ENCODE peak calls at places on chromosomes 11 and 22, in seven cellular contexts. G is H1, N is OCI-LY7, Y is hepatocyte, X is GM23248, A is MM.1S, U is GM23338. F is an unnamed sample.

GRCh38 chr11:65645710-65646109 is 7.8 kb downstream of the SIPA1 start:
- DNase-seq in G (no peak), N (no peak), Y (no peak), X (no peak), A (no peak), U (no peak), F (no peak)

GRCh38 chr11:75592699-75593098 is 30.6 kb downstream of the SERPINH1 start:
- DNase-seq in G (no peak), N (no peak), Y (no peak), X (no peak), A (no peak), U (no peak), F (no peak)

GRCh38 chr22:23804781-23805291 is 18.1 kb downstream of the SMARCB1 start:
- DNase-seq in G (no peak), N (peak; percentile 29), Y (peak; percentile 50), X (no peak), A (no peak), U (no peak), F (no peak)

GRCh38 chr11:124879229-124879998 is 14.2 kb downstream of the ROBO3 start:
- DNase-seq in G (no peak), N (no peak), Y (no peak), X (no peak), A (no peak), U (no peak), F (no peak)

GRCh38 chr11:82992219-82992618 is 79.5 kb downstream of the RAB30 start:
- DNase-seq in G (no peak), N (no peak), Y (no peak), X (no peak), A (no peak), U (no peak), F (no peak)

GRCh38 chr11:48063424-48063978 is 83.1 kb downstream of the PTPRJ start:
- DNase-seq in G (no peak), N (no peak), Y (peak; percentile 59), X (peak; percentile 96), A (no peak), U (no peak), F (peak; percentile 80)

GRCh38 chr11:119694334-119694733 is 34.7 kb downstream of the NECTIN1 start:
- DNase-seq in G (no peak), N (peak; percentile 47), Y (no peak), X (no peak), A (peak; percentile 80), U (no peak), F (no peak)

GRCh38 chr11:124301482-124301881 is 12.3 kb downstream of the OR8D1 start:
- DNase-seq in G (no peak), N (no peak), Y (no peak), X (no peak), A (no peak), U (no peak), F (peak; percentile 50)

GRCh38 chr11:12865871-12866595 is 143.1 kb upstream of the RASSF10 start:
- DNase-seq in G (no peak), N (no peak), Y (no peak), X (no peak), A (no peak), U (no peak), F (no peak)

GRCh38 chr11:132632641-132633124 is 899.6 kb downstream of the OPCML start:
- DNase-seq in G (no peak), N (no peak), Y (peak; percentile 66), X (peak; percentile 98), A (no peak), U (no peak), F (peak; percentile 56)

GRCh38 chr11:72598901-72599300 is 75.3 kb downstream of the PDE2A start:
- DNase-seq in G (peak; percentile 70), N (no peak), Y (peak; percentile 54), X (peak; percentile 42), A (no peak), U (peak; percentile 79), F (peak; percentile 35)

GRCh38 chr11:12922980-12923507 is 86.1 kb upstream of the RASSF10 start:
- DNase-seq in G (no peak), N (no peak), Y (peak; percentile 25), X (no peak), A (no peak), U (no peak), F (no peak)

GRCh38 chr11:87870081-87870480 is 305.2 kb downstream of the RAB38 start:
- DNase-seq in G (no peak), N (no peak), Y (no peak), X (peak; percentile 2), A (no peak), U (no peak), F (no peak)

GRCh38 chr11:5131584-5132335 is 6.4 kb downstream of the OR52A5 start:
- DNase-seq in G (no peak), N (no peak), Y (no peak), X (no peak), A (no peak), U (no peak), F (no peak)

GRCh38 chr11:116072776-116073175 is 568.6 kb upstream of the CADM1 start:
- DNase-seq in G (peak; percentile 64), N (peak; percentile 17), Y (peak; percentile 16), X (no peak), A (no peak), U (peak; percentile 73), F (no peak)

GRCh38 chr11:10390375-10390774 is 64.7 kb upstream of the AMPD3 start:
- DNase-seq in G (peak; percentile 13), N (no peak), Y (no peak), X (peak; percentile 52), A (no peak), U (no peak), F (no peak)

GRCh38 chr11:70616317-70616716 is 218.0 kb downstream of the CTTN start:
- DNase-seq in G (no peak), N (no peak), Y (no peak), X (no peak), A (no peak), U (no peak), F (no peak)

GRCh38 chr22:23763579-23764331 is 965 bp downstream of the C22orf15 start:
- DNase-seq in G (peak; percentile 76), N (peak; percentile 73), Y (no peak), X (no peak), A (no peak), U (peak; percentile 69), F (no peak)

GRCh38 chr22:42811510-42811909 is 45.6 kb downstream of the ARFGAP3 start:
- DNase-seq in G (peak; percentile 19), N (no peak), Y (no peak), X (no peak), A (no peak), U (no peak), F (no peak)

GRCh38 chr11:5303643-5304042 is 1.9 kb upstream of the OR51B4 start:
- DNase-seq in G (no peak), N (no peak), Y (no peak), X (no peak), A (no peak), U (no peak), F (no peak)

GRCh38 chr11:17513853-17514252 is 30.4 kb downstream of the USH1C start:
- DNase-seq in G (no peak), N (no peak), Y (no peak), X (peak; percentile 47), A (no peak), U (no peak), F (no peak)

GRCh38 chr22:19525116-19525660 is 978 bp upstream of the CLDN5 start:
- DNase-seq in G (no peak), N (no peak), Y (no peak), X (no peak), A (no peak), U (no peak), F (no peak)

DNA sequence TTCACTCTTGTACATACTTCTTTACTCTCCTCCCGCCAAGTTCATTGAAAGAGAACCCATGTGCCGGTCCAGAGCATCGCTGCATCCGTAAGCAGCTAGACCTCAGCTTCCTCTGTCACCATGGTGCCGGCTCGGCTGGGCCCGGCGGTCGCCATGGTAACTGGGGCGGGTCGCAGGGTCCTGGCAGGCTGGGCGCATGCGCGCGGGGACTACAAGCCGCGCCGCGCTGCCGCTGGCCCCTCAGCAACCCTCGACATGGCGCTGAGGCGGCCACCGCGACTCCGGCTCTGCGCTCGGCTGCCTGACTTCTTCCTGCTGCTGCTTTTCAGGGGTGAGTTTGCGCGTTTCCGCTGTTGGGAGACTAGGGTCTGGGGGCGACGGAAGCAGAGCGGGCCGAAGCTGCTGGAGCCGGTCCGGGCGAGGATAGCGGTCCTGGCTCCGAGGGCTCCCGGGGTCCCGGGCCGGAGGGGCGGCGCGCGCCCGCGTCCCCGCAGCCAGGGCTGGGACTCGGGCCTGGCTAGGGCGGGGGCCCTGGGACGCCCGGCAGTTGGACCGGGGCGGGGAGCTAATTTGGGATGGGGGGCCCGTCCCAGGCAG is at the start of gene JAM3:
- DNase-seq in G (peak; percentile 99), N (peak; percentile 44), Y (peak; percentile 96), X (peak; percentile 99), A (peak; percentile 22), U (peak; percentile 96), F (peak; percentile 95)
- H2AFZ ChIP-seq in G (peak within 1 kb of the TSS; percentile 87), N (no peak within 1 kb of the TSS), Y (peak within 1 kb of the TSS; percentile 87), X (peak within 1 kb of the TSS; percentile 94), A (no peak within 1 kb of the TSS), U (peak within 1 kb of the TSS; percentile 77), F (peak within 1 kb of the TSS; percentile 62)

DNA sequence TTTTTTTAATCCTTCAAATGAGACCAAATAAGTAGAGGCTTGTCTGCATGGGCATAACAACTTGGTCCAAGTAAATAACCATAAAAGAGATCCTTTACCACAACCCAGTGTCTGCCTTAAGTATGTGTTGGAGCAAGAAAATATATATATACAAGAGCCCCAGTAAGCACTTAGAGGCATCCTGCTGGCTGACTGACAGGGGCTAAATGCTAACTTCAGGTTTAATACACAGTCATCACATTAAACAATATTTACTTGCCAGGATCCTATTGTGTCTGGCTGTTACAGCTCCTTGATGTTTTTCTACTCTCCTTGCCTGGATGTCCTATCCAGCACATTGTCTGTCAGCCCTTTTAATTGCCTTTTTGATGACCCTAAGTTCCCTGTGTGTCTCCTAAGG is 37.5 kb upstream of the MMP20 start:
- DNase-seq in G (no peak), N (no peak), Y (no peak), X (no peak), A (no peak), U (no peak), F (no peak)
- H2AFZ ChIP-seq in G (no peak overlapping the region), N (no peak overlapping the region), Y (no peak overlapping the region), X (no peak overlapping the region), A (no peak overlapping the region), U (no peak overlapping the region), F (no peak overlapping the region)

GRCh38 chr11:30984827-30985226 is 384.7 kb downstream of the DCDC1 start:
- DNase-seq in G (no peak), N (no peak), Y (no peak), X (peak; percentile 52), A (no peak), U (no peak), F (no peak)
- H2AFZ ChIP-seq in G (peak overlapping the region; percentile 54), N (no peak overlapping the region), Y (no peak overlapping the region), X (peak overlapping the region; percentile 69), A (no peak overlapping the region), U (peak overlapping the region; percentile 88), F (no peak overlapping the region)

GRCh38 chr11:69511358-69512015 is 30.0 kb downstream of the LINC01488 start:
- DNase-seq in G (no peak), N (no peak), Y (no peak), X (peak; percentile 64), A (no peak), U (no peak), F (no peak)
- H2AFZ ChIP-seq in G (no peak overlapping the region), N (no peak overlapping the region), Y (no peak overlapping the region), X (no peak overlapping the region), A (no peak overlapping the region), U (no peak overlapping the region), F (no peak overlapping the region)

F was measured in trophoblast cell.